ENCODE peak calls at places on chromosomes 2 and 18, in nine cellular contexts. N, O, S, C, M, T, X, B and W are unnamed samples.

GRCh38 chr2:5839563-5839962 is 147.4 kb downstream of the SOX11 start:
- DNase-seq in O (no peak), C (no peak), M (no peak), X (no peak), B (no peak), N (no peak), T (no peak), S (no peak), W (no peak)

GRCh38 chr2:73877071-73877802 is 15.6 kb upstream of the ACTG2 start:
- DNase-seq in T (no peak), B (no peak), M (no peak), O (no peak), C (no peak), S (no peak), X (no peak), N (no peak), W (no peak)

GRCh38 chr2:100606740-100607343 is 44.0 kb downstream of the PDCL3 start:
- DNase-seq in C (peak), B (peak), S (peak), O (peak), N (no peak), X (no peak), M (no peak), T (peak), W (peak)

GRCh38 chr2:207166349-207167128 is 791 bp upstream of the KLF7 start:
- DNase-seq in T (peak), M (no peak), C (peak), O (peak), B (peak), X (peak), N (peak), S (peak), W (peak)

GRCh38 chr18:79983253-79983652 is 5.1 kb downstream of the TXNL4A start:
- DNase-seq in C (no peak), N (no peak), S (no peak), X (no peak), T (no peak), O (no peak), M (no peak), B (no peak), W (peak)

GRCh38 chr2:71559828-71560210 is 106.5 kb downstream of the DYSF start:
- DNase-seq in C (no peak), O (no peak), N (peak), M (no peak), T (no peak), B (no peak), S (no peak), X (no peak), W (no peak)

GRCh38 chr2:99675110-99675661 is 185.4 kb upstream of the REV1 start:
- DNase-seq in O (no peak), C (no peak), T (no peak), X (no peak), S (no peak), N (no peak), B (no peak), M (no peak), W (no peak)

GRCh38 chr2:198376677-198377076 is 572.3 kb downstream of the PLCL1 start:
- DNase-seq in X (no peak), N (no peak), C (no peak), B (no peak), S (no peak), T (peak), M (no peak), O (peak), W (no peak)

GRCh38 chr18:7524786-7525185 is 42.3 kb upstream of the PTPRM start:
- DNase-seq in T (peak), S (no peak), C (no peak), X (no peak), N (no peak), O (no peak), M (no peak), B (no peak), W (peak)

GRCh38 chr2:38709515-38710194 is 41.5 kb downstream of the SRSF7 start:
- DNase-seq in C (peak), O (no peak), X (no peak), N (no peak), B (no peak), T (no peak), M (no peak), S (no peak), W (no peak)

GRCh38 chr18:811192-812122 is 585 bp downstream of the YES1 start:
- DNase-seq in O (peak), X (no peak), T (peak), C (peak), B (no peak), M (no peak), N (peak), S (no peak), W (peak)

GRCh38 chr2:12730265-12730664 is 13.5 kb downstream of the TRIB2 start:
- DNase-seq in T (no peak), C (no peak), O (no peak), M (no peak), B (no peak), X (no peak), S (no peak), N (no peak), W (no peak)

GRCh38 chr2:63719052-63719451 is 122.6 kb upstream of the UGP2 start:
- DNase-seq in C (no peak), N (no peak), T (no peak), S (no peak), M (no peak), X (no peak), O (no peak), B (no peak), W (no peak)

GRCh38 chr2:39158351-39158750 is 37.5 kb upstream of the SOS1 start:
- DNase-seq in B (no peak), O (no peak), C (no peak), X (no peak), N (no peak), T (peak), M (no peak), S (no peak), W (no peak)

GRCh38 chr2:28082131-28082530 is 191.6 kb downstream of the BABAM2 start:
- DNase-seq in B (no peak), M (no peak), O (no peak), C (no peak), S (no peak), X (no peak), T (peak), N (no peak), W (no peak)

GRCh38 chr2:240149943-240150784 is 9.7 kb upstream of the OTOS start:
- DNase-seq in T (peak), N (no peak), X (no peak), C (peak), S (no peak), O (peak), M (no peak), B (peak), W (peak)

GRCh38 chr2:208034503-208035140 is 9.3 kb upstream of the PLEKHM3 start:
- DNase-seq in O (no peak), M (no peak), B (no peak), X (no peak), T (no peak), S (no peak), N (no peak), C (no peak), W (no peak)

GRCh38 chr18:58051765-58052460 is 7.9 kb downstream of the NEDD4L start:
- DNase-seq in C (no peak), N (no peak), B (no peak), T (peak), X (no peak), O (peak), S (no peak), M (no peak), W (peak)

GRCh38 chr2:173106959-173107628 is 31.4 kb downstream of the MAP3K20 start:
- DNase-seq in S (no peak), M (no peak), T (no peak), O (no peak), X (no peak), B (no peak), C (no peak), N (no peak), W (no peak)

GRCh38 chr2:25358249-25358815 is 16.6 kb upstream of the DNMT3A start:
- DNase-seq in M (no peak), C (no peak), T (no peak), N (peak), S (no peak), X (no peak), O (no peak), B (no peak), W (no peak)

GRCh38 chr2:128408349-128409305 is 90.0 kb upstream of the HS6ST1 start:
- DNase-seq in B (no peak), N (peak), M (no peak), T (peak), O (no peak), S (no peak), X (no peak), C (no peak), W (peak)

GRCh38 chr2:72211777-72212515 is 64.3 kb upstream of the CYP26B1 start:
- DNase-seq in B (no peak), N (no peak), X (no peak), T (peak), O (no peak), C (no peak), M (no peak), S (no peak), W (peak)

GRCh38 chr18:40109251-40110049 is 1845.6 kb upstream of the PIK3C3 start:
- DNase-seq in S (no peak), T (no peak), X (no peak), C (no peak), O (no peak), M (no peak), N (no peak), B (no peak), W (no peak)

GRCh38 chr18:21191596-21192307 is 50.3 kb upstream of the GREB1L start:
- DNase-seq in B (peak), S (no peak), N (no peak), X (no peak), T (peak), O (peak), C (no peak), M (peak), W (peak)

GRCh38 chr2:37243435-37243834 is 12.0 kb downstream of the NDUFAF7 start:
- DNase-seq in O (no peak), T (no peak), C (no peak), S (no peak), M (no peak), X (no peak), N (no peak), B (no peak), W (no peak)